ENCODE peak calls at places on chromosomes 11 and 22, in six cellular contexts. H, O, L, F, Y and B are unnamed samples. For H3K4me1, the result is how much of the 10 kb centered on the place peaks cover.

GRCh38 chr11:17276236-17277023 is at the start of gene NUCB2:
- DNase-seq in H (peak), O (peak), L (peak), F (peak), Y (peak), B (peak)

GRCh38 chr22:20509344-20510047 is 2.1 kb downstream of the MED15 start:
- DNase-seq in H (peak), O (peak), L (no peak), F (peak), Y (peak), B (peak)

GRCh38 chr11:2318707-2319106 is 16.9 kb downstream of the TSPAN32 start:
- DNase-seq in H (no peak), O (no peak), L (no peak), F (peak), Y (no peak), B (no peak)

GRCh38 chr11:116312560-116313340 is 460.0 kb downstream of the BUD13 start:
- DNase-seq in H (peak), O (peak), L (no peak), F (peak), Y (peak), B (peak)

GRCh38 chr11:72259490-72259889 is 15.5 kb upstream of the PHOX2A start:
- DNase-seq in H (no peak), O (no peak), L (no peak), F (no peak), Y (no peak), B (no peak)

GRCh38 chr11:41522391-41522790 is 62.9 kb upstream of the LRRC4C start:
- DNase-seq in H (no peak), O (no peak), L (no peak), F (no peak), Y (no peak), B (no peak)

GRCh38 chr11:19345848-19346681 is 105.3 kb upstream of the E2F8 start:
- DNase-seq in H (no peak), O (no peak), L (no peak), F (no peak), Y (no peak), B (no peak)

GRCh38 chr11:112694813-112695212 is 266.4 kb upstream of the NCAM1 start:
- DNase-seq in H (no peak), O (no peak), L (no peak), F (no peak), Y (no peak), B (no peak)

GRCh38 chr22:44538071-44538470 is 40.0 kb upstream of the RTL6 start:
- DNase-seq in H (no peak), O (no peak), L (no peak), F (no peak), Y (no peak), B (no peak)

GRCh38 chr11:96259053-96259837 is 83.8 kb downstream of the MAML2 start:
- DNase-seq in H (no peak), O (no peak), L (no peak), F (no peak), Y (no peak), B (no peak)

GRCh38 chr11:80034801-80035200 is 594.0 kb upstream of the TENM4 start:
- DNase-seq in H (no peak), O (no peak), L (no peak), F (no peak), Y (no peak), B (no peak)

GRCh38 chr22:19478466-19479357 is at the start of gene UFD1:
- DNase-seq in H (peak), O (peak), L (no peak), F (peak), Y (peak), B (peak)

GRCh38 chr11:3127706-3128355 is 37.3 kb downstream of the OSBPL5 start:
- DNase-seq in H (no peak), O (no peak), L (no peak), F (no peak), Y (no peak), B (peak)

GRCh38 chr11:120021391-120021953 is 116.4 kb downstream of the TRIM29 start:
- DNase-seq in H (no peak), O (no peak), L (no peak), F (no peak), Y (no peak), B (no peak)

GRCh38 chr11:118473537-118473936 is 37.2 kb downstream of the KMT2A start:
- DNase-seq in H (no peak), O (no peak), L (no peak), F (no peak), Y (no peak), B (no peak)

DNA sequence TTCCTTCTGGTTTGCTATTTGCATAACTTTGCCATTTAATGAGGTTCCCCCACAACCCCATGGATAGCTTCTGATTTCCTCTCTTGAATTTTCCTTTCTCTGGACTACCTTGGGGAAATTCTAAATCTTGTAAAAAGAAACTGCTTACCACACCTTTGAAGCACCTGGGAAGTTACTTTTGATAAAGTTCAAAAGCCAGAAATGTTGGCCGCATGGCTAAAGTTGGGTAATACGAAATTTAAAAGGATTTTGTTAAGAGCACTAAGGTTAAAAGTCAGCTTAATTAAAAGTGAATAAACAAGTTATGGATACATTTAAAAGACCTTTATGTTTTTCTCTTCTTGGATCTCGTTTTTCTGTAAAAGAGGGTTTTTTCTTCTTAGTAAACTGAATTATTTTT is 5.5 kb downstream of the CASP4 start:
- DNase-seq in H (no peak), O (no peak), L (no peak), F (no peak), Y (no peak), B (no peak)
- H3K4me1 ChIP-seq in H (under half), O (under half), L (under half), F (under half), Y (under half), B (under half)

DNA sequence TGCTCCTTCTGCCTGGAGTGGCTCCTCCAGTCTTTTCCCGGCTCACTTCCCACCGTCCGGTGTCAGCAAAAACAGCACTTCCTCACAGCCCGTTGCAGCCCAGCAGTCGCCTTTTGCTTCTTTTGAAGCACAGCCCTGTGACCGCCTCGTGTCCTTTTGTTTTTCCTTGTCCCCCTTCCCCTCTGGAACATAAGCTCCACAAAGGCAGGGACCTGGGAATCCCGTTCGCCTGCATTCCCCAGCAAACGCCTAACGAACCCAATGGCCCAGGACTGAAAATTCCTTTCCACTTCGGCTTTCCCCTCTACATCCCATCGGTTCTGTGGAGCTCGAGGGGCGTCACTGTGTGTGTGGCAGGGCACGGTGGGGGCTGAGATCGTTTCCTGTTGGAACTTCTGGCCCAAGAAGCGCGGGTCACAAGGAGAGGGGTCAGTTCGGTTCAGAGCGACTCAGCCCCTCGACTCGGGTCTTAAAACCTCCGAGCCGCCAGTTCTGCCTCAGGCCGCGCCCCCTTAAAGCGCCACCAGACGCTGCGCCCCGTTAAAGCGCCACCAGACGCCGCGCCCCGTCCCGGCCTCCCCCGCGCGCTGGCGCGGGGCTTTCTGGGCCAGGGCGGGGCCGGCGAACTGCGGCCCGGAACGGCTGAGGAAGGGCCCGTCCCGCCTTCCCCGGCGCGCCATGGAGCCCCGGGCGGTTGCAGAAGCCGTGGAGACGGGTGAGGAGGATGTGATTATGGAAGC is 839 bp downstream of the RIC8A start:
- DNase-seq in H (peak), O (peak), L (no peak), F (peak), Y (peak), B (peak)
- TF ChIP-seq POLR2A in H (peak), O (peak), L (peak), F (peak), Y (peak), B (peak)

DNA sequence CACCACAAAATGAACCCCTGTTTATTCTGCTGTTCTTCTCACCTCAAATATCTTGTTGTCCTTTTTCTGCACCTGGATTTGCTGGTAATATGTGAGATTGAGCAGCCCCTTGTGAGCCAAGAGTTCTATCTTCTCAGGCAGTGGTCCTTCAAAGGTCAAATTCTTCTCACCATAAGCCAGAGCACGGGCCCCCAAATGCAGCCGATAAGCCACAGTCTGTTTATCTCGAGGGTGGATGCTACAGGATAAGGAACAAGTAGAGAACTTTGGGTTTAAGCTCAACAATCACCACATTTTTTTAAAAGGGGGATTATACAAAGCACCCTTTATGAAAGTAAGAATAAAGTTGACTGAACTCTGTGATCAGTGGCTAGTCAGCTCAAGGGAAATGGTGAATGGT is 15.8 kb downstream of the TBRG1 start:
- DNase-seq in H (no peak), O (no peak), L (no peak), F (no peak), Y (no peak), B (no peak)
- TF ChIP-seq EP300 in H (no peak), O (no peak), L (no peak), F (no peak), Y (no peak), B (no peak)

DNA sequence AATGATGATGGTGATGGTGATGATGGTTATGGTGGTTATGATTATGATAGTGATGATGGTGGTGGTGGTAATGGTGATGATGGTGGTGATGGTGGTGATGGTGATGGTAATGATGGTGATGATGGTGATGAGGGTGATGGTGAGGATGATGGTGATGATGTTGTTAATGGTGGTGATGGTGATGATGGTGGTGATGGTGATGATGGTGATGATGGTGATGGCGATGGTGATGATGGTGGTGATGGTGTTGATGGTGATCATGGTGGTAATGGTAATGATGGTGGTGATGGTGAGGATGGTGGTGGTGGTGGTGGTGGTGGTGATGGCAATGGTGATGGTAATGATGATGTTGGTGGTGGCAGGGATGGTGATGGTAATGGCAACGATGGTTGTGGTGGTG is 1222.5 kb downstream of the BRD1 start:
- DNase-seq in H (no peak), O (no peak), L (no peak), F (no peak), Y (no peak), B (no peak)
- H3K4me1 ChIP-seq in H (under half), O (under half), L (under half), F (under half), Y (under half), B (under half)

GRCh38 chr11:84857746-84858145 is 769.4 kb downstream of the DLG2 start:
- DNase-seq in H (no peak), O (no peak), L (no peak), F (no peak), Y (no peak), B (no peak)

GRCh38 chr11:84855846-84856245 is 771.3 kb downstream of the DLG2 start:
- DNase-seq in H (no peak), O (no peak), L (no peak), F (no peak), Y (no peak), B (no peak)

GRCh38 chr11:84854498-84854880 is 772.7 kb downstream of the DLG2 start:
- DNase-seq in H (no peak), O (no peak), L (no peak), F (no peak), Y (no peak), B (no peak)

DNA sequence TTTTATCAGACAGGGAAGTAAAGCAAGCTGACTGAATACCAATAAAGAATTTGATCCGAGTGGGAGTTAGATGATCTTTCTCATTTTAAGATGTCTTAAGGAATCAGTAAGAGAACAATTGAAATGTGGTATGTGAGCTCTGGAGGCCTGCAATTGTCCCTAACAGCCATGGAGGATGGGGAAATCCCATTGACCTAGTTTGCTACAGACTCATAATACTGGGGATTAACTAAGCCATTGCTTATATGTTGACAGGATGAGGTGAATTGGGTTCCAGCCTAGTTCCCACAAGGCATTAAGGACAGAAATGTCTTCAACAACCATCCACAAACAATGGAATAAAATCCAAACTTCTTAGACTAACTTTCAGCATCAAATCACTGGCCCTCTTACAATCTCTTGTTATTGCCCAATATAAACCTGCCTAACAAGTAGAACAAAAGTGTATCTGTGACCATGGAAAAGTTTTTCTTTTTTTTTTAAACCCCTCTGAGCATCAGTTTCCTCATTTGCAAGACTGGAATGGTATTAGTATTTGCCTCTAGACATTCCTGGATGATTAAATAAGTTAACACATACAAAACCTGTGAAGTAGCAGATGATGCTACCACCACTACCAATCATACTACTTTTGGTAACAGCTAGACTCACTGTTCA is 773.2 kb downstream of the DLG2 start:
- DNase-seq in H (no peak), O (no peak), L (no peak), F (no peak), Y (no peak), B (no peak)
- TF ChIP-seq POLR2A in H (no peak), O (no peak), L (no peak), F (no peak), Y (no peak), B (no peak)

DNA sequence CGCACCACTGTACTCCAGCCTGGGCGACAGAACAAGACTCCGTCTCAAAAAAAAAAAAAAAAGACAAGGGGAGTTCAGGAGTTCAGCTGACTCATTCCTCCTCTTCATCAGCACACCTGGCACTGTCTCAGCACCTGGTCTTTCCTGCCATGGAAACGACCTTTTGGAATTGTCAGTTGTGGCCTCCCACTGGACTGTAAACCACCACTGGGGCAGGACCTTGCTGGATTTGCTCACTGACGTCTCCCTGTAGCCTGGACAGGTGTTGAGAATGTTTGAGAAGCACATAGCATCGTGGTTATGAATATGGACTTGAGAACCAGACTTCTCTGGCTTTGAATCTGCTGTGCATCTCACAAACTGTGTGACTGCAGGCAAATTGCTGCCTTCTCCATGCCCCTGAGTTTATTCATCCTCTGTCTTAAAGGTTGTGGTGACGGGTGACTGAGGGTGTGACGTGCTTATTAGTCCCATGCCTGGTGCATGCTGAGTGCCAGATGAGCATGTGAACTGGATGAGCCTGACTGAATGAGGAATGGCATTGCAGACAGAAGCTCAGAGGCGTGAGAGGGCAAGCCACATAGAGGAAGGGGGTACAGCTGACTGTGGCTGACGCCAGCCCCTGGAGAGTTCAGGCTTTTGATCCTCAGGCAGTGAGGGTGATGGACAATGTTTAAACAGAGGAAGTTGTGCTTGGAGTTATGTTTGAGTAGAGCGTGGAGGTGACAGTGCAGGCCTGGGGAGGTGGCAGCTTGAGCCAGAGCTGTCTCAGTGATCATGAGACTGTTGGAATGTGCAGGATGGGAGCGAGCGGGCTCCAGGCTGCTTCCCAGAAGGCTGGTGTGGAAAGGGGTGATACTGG is 12.7 kb downstream of the TOM1 start:
- DNase-seq in H (peak), O (peak), L (no peak), F (peak), Y (no peak), B (no peak)
- TF ChIP-seq EP300 in H (no peak), O (no peak), L (no peak), F (no peak), Y (no peak), B (no peak)

GRCh38 chr11:47470671-47471070 is 21.7 kb upstream of the RAPSN start:
- DNase-seq in H (no peak), O (no peak), L (no peak), F (no peak), Y (no peak), B (no peak)

GRCh38 chr11:47467372-47467771 is 18.4 kb upstream of the RAPSN start:
- DNase-seq in H (peak), O (peak), L (no peak), F (no peak), Y (no peak), B (no peak)

GRCh38 chr11:47469411-47470179 is 20.7 kb upstream of the RAPSN start:
- DNase-seq in H (no peak), O (no peak), L (no peak), F (no peak), Y (no peak), B (no peak)

GRCh38 chr11:47466701-47467250 is 17.8 kb upstream of the RAPSN start:
- DNase-seq in H (peak), O (peak), L (no peak), F (no peak), Y (no peak), B (peak)

DNA sequence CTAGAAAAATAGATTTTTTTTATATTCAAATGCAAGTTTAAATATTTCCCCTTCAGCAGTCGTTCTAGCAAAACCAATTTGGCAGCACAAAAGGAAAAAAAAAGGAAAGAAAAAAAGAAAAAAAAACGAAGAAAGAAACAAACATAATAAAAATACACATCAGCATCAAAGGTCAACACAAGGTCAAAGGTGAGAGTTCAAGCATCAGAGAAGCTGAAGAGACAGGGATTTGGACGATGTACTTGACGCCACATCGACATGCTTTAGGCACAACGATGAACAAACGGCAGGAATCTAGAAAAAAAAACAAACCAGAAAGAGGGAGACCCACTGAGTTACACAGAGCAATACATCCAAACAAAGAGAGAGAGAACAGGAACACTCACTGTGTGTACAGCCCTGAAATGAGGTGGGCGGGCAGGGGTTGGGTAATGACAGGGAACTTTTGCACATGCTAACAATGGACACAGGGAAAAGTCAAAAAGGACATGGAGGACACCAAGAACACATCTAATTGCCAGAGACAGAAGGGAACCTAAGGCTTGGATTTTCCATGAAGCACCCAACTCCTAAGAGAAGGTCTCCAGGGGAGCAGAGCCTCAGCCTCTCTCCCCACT is 19.8 kb upstream of the RAPSN start:
- DNase-seq in H (no peak), O (no peak), L (no peak), F (no peak), Y (peak), B (no peak)
- H3K4me1 ChIP-seq in H (half or more), O (under half), L (under half), F (under half), Y (under half), B (under half)

DNA sequence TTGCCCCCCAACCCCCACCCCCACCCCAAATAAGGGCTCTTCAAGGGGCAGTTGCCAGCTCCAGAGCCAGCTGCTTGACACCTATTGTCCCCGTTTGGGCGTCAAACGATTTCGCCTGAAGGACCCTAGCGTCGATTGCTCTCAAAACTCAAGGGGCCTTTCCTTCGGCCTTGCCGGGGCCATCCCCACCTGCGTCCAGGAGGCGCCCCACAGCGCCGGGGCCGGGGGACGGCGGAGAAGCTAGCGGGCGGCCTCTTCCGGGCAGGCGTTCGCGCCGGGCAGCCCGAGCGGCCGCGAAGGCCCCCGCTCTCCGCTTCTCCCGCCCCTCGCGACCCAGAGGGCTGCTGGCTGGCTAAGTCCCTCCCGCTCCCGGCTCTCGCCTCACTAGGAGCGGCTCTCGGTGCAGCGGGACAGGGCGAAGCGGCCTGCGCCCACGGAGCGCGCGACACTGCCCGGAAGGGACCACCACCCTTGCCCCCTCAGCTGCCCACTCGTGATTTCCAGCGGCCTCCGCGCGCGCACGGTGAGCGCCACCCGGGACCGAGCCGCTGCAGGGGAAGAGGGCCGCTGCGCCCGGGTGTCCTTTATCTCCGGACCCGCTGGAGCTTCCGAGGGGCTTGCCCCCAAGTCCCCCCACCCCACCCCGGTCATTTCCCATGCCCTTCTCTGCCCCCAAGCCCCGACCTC is at the start of gene CAPRIN1:
- DNase-seq in H (peak), O (peak), L (peak), F (peak), Y (peak), B (peak)
- TF ChIP-seq POLR2A in H (peak), O (peak), L (peak), F (peak), Y (peak), B (peak)

GRCh38 chr22:37400719-37401118 is 26.6 kb downstream of the ELFN2 start:
- DNase-seq in H (no peak), O (no peak), L (no peak), F (no peak), Y (no peak), B (no peak)
- TF ChIP-seq EP300 in H (no peak), O (no peak), L (no peak), F (no peak), Y (no peak), B (no peak)